ENCODE peak calls at places on chromosomes 16 and 17, in six cellular contexts. G, I, R, B, U and A are unnamed samples.

GRCh38 chr16:74862743-74863244 is 88.2 kb upstream of the FA2H start:
- DNase-seq in B (no peak), I (peak; percentile 7), R (no peak), G (peak; percentile 59), U (peak; percentile 26), A (no peak)

GRCh38 chr17:22221344-22221743 is 529.0 kb downstream of the KCNJ18 start:
- DNase-seq in R (peak; percentile 28), I (no peak), B (no peak), G (no peak), U (no peak), A (no peak)

GRCh38 chr16:11844499-11844898 is 6.8 kb downstream of the RSL1D1 start:
- DNase-seq in R (no peak), I (no peak), B (no peak), U (no peak), G (no peak), A (no peak)

GRCh38 chr17:36942031-36942599 is 4.8 kb downstream of the LHX1 start:
- DNase-seq in G (no peak), I (no peak), U (no peak), R (no peak), B (no peak), A (no peak)

GRCh38 chr16:57266531-57267268 is 17.8 kb downstream of the PLLP start:
- DNase-seq in U (no peak), R (no peak), I (peak; percentile 33), G (no peak), B (no peak), A (no peak)

GRCh38 chr16:83389751-83390150 is 418.0 kb upstream of the HSBP1 start:
- DNase-seq in R (no peak), U (no peak), I (no peak), G (no peak), B (no peak), A (no peak)

GRCh38 chr17:48427598-48427997 is 2.4 kb downstream of the SKAP1 start:
- DNase-seq in I (no peak), U (no peak), B (no peak), G (no peak), R (no peak), A (no peak)

GRCh38 chr16:82658796-82659195 is 32.0 kb downstream of the CDH13 start:
- DNase-seq in U (no peak), B (no peak), I (no peak), R (no peak), G (no peak), A (no peak)

GRCh38 chr17:56173958-56174357 is 20.7 kb downstream of the ANKFN1 start:
- DNase-seq in R (no peak), U (peak; percentile 22), I (no peak), B (no peak), G (no peak), A (no peak)

GRCh38 chr16:77971306-77972131 is 50.8 kb upstream of the CLEC3A start:
- DNase-seq in G (peak; percentile 84), U (peak; percentile 83), R (peak; percentile 79), I (peak; percentile 78), B (peak; percentile 79), A (peak; percentile 88)

GRCh38 chr16:80852261-80852872 is 48.0 kb upstream of the CDYL2 start:
- DNase-seq in R (no peak), G (peak; percentile 9), I (no peak), B (no peak), U (peak; percentile 6), A (no peak)

GRCh38 chr17:73586153-73586906 is 57.9 kb downstream of the SDK2 start:
- DNase-seq in R (no peak), G (no peak), B (no peak), I (no peak), U (no peak), A (no peak)

GRCh38 chr16:85528528-85529387 is 84.4 kb upstream of the GSE1 start:
- DNase-seq in G (no peak), R (no peak), B (no peak), U (peak; percentile 70), I (no peak), A (no peak)

GRCh38 chr17:71494045-71494444 is 626.8 kb upstream of the SOX9 start:
- DNase-seq in B (no peak), U (no peak), R (no peak), G (no peak), I (no peak), A (no peak)

GRCh38 chr17:78375401-78376079 is 2.9 kb upstream of the PGS1 start:
- DNase-seq in B (no peak), G (peak; percentile 98), U (no peak), I (no peak), R (no peak), A (no peak)

GRCh38 chr17:50479522-50480141 is 972 bp downstream of the RSAD1 start:
- DNase-seq in G (peak; percentile 81), B (peak; percentile 70), I (peak; percentile 79), R (peak; percentile 83), U (peak; percentile 96), A (peak; percentile 84)

GRCh38 chr17:73803867-73804539 is 159.8 kb upstream of the SDK2 start:
- DNase-seq in R (no peak), I (no peak), U (no peak), B (no peak), G (no peak), A (no peak)

GRCh38 chr16:56848056-56848936 is 16.7 kb upstream of the SLC12A3 start:
- DNase-seq in R (no peak), I (no peak), U (no peak), B (no peak), G (peak; percentile 73), A (peak; percentile 68)

GRCh38 chr17:59627770-59628171 is 8.1 kb downstream of the CLTC start:
- DNase-seq in R (no peak), G (no peak), B (no peak), U (no peak), I (peak; percentile 25), A (no peak)

GRCh38 chr17:37110012-37110701 is 161.4 kb downstream of the AATF start:
- DNase-seq in R (no peak), G (no peak), U (no peak), B (no peak), I (no peak), A (no peak)

GRCh38 chr16:85536411-85537330 is 76.5 kb upstream of the GSE1 start:
- DNase-seq in U (no peak), B (no peak), R (peak; percentile 75), G (no peak), I (no peak), A (no peak)

GRCh38 chr16:28292731-28293588 is 635 bp downstream of the SBK1 start:
- DNase-seq in U (peak; percentile 65), B (no peak), G (no peak), I (peak; percentile 32), R (no peak), A (no peak)

GRCh38 chr16:86789621-86790051 is 211.3 kb downstream of the FOXL1 start:
- DNase-seq in G (no peak), I (no peak), U (no peak), B (no peak), R (no peak), A (no peak)

GRCh38 chr17:74972973-74973328 is 392 bp upstream of the HID1 start:
- DNase-seq in U (no peak), R (no peak), G (no peak), B (no peak), I (no peak), A (no peak)
- H3K4me3 ChIP-seq in U (peak overlapping the region; percentile 67), R (no peak overlapping the region), G (no peak overlapping the region), B (peak overlapping the region; percentile 86), I (peak overlapping the region; percentile 65), A (peak overlapping the region; percentile 61)

DNA sequence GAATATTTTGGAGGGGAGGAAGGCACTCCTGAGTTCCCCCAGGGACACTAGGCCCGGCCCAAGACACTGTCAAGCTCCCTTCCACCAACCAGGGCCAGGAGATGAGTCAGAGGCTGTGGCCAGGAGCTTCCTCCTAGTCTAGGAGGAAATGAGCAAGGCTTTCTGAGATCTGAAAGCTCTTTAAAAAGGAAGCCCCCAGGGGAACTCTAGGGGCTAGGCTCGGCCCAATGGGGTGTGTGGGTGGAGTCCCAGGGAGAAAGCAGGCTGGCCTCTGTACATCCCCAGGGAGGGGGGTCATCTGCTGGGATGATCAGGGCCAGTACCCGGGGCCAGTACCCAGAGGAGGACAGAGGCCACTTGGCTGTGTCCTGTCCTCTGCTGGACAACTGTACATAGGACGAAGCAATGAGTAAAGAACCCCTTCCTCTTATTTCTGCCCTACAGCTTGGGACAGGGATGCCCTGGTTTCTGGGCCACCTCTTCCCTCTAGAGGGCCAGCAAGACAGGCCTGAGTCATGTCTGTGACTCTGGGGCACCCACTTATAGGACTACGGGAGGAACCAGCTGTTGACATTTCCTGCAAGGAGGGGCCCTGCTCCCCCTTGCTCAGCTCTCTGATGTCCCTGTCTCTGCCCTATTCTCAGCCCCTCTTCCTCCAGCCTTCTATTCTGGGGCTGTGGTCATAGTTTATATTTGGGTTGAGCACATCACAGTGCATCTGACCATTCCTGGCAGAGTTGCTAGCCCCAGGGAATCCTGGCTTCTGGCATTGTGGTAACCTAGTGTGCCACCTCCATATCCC is 2.7 kb downstream of the FHOD1 start:
- DNase-seq in U (no peak), G (peak; percentile 68), B (peak; percentile 77), R (peak; percentile 63), I (no peak), A (peak; percentile 84)
- H3K27ac ChIP-seq in U (peak overlapping the region; percentile 62), G (peak overlapping the region; percentile 85), B (peak overlapping the region; percentile 98), R (peak overlapping the region; percentile 65), I (peak overlapping the region; percentile 83), A (peak overlapping the region; percentile 94)

DNA sequence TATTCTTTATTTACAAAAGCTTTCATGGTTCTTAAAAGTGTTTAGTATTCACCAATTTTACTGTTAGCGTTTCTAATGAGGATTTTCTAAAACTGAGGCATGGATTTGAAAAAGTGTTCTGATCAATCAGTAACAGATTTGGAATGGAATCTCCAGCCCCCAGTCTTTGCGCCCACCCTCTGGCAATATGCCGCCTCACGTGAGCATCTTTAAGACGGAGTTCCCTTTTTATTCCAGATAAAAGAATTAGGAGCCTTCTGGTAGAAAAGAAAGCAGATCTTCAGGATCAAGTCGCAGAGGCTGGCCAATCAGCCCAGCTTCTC is 1.1 kb downstream of the TBC1D16 start:
- DNase-seq in R (no peak), G (no peak), B (no peak), U (no peak), I (no peak), A (no peak)
- H3K4me3 ChIP-seq in R (peak overlapping the region; percentile 77), G (peak overlapping the region; percentile 83), B (peak overlapping the region; percentile 92), U (peak overlapping the region; percentile 74), I (peak overlapping the region; percentile 55), A (peak overlapping the region; percentile 89)

GRCh38 chr16:19289805-19290490 is 4.4 kb downstream of the CLEC19A start:
- DNase-seq in R (no peak), B (no peak), G (no peak), I (peak; percentile 6), U (no peak), A (no peak)

GRCh38 chr16:19288872-19289799 is 3.6 kb downstream of the CLEC19A start:
- DNase-seq in I (no peak), B (no peak), R (no peak), U (no peak), G (no peak), A (no peak)

GRCh38 chr16:19285431-19285830 is at the start of gene CLEC19A:
- DNase-seq in R (no peak), U (no peak), G (no peak), B (no peak), I (no peak), A (no peak)

GRCh38 chr16:19286827-19287226 is 1.3 kb downstream of the CLEC19A start:
- DNase-seq in R (no peak), I (no peak), G (no peak), B (no peak), U (no peak), A (no peak)

DNA sequence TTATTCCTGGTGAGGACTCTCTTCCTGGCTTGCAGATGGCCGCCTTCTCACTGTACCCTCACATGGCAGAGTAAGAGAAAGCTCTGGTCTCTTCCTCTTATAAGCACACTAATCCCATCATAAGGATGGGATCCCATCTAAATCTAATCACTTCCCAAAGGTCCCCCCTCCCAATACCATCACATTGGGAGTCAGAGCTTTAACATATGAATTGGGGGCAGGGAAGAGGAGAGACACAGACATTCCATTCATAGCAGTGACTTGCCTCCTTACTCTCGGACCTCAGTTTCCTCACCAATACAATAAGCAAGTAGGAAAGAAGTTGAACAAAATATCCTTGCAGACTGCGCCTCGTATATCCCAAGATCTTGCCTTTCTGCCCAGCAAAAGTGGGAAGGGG is 1.7 kb downstream of the CLEC19A start:
- DNase-seq in U (no peak), R (no peak), G (no peak), B (no peak), I (no peak), A (no peak)
- H3K27ac ChIP-seq in U (no peak overlapping the region), R (no peak overlapping the region), G (no peak overlapping the region), B (no peak overlapping the region), I (no peak overlapping the region), A (no peak overlapping the region)